ENCODE peak calls at places on chromosomes 13 and 19, in four cellular contexts. One of them, this sample, is unnamed.

GRCh38 chr13:32428581-32429072 is 697 bp upstream of the N4BP2L1 start:
- DNase-seq in HL-60: no peak
- DNase-seq in tibial nerve: no peak
- DNase-seq in AG09319: no peak
- DNase-seq in this sample: no peak

GRCh38 chr13:42892760-42893159 is 99.3 kb downstream of the EPSTI1 start:
- DNase-seq in HL-60: peak
- DNase-seq in AG09319: no peak
- DNase-seq in tibial nerve: no peak
- DNase-seq in this sample: no peak

GRCh38 chr13:113771709-113772331 is 12.8 kb downstream of the TMEM255B start:
- DNase-seq in HL-60: no peak
- DNase-seq in AG09319: no peak
- DNase-seq in tibial nerve: no peak
- DNase-seq in this sample: peak

GRCh38 chr13:98190889-98191444 is 13.9 kb upstream of the RNF113B start:
- DNase-seq in AG09319: no peak
- DNase-seq in HL-60: no peak
- DNase-seq in tibial nerve: no peak
- DNase-seq in this sample: no peak

GRCh38 chr19:35887197-35887596 is 13.1 kb downstream of the NFKBID start:
- DNase-seq in AG09319: no peak
- DNase-seq in HL-60: no peak
- DNase-seq in tibial nerve: no peak
- DNase-seq in this sample: no peak

GRCh38 chr13:114146629-114147028 is 14.2 kb upstream of the RASA3 start:
- DNase-seq in tibial nerve: no peak
- DNase-seq in HL-60: no peak
- DNase-seq in AG09319: no peak
- DNase-seq in this sample: no peak

GRCh38 chr13:101307181-101307701 is 109.1 kb downstream of the NALCN start:
- DNase-seq in tibial nerve: no peak
- DNase-seq in HL-60: no peak
- DNase-seq in AG09319: peak
- DNase-seq in this sample: no peak

GRCh38 chr13:33193428-33193974 is 92.1 kb downstream of the STARD13 start:
- DNase-seq in tibial nerve: no peak
- DNase-seq in AG09319: no peak
- DNase-seq in HL-60: no peak
- DNase-seq in this sample: no peak

GRCh38 chr19:3378352-3379146 is 12.2 kb downstream of the NFIC start:
- DNase-seq in AG09319: no peak
- DNase-seq in tibial nerve: no peak
- DNase-seq in HL-60: no peak
- DNase-seq in this sample: no peak

GRCh38 chr19:11949201-11949600 is 15.6 kb upstream of the ZNF763 start:
- DNase-seq in tibial nerve: no peak
- DNase-seq in AG09319: no peak
- DNase-seq in HL-60: no peak
- DNase-seq in this sample: no peak

DNA sequence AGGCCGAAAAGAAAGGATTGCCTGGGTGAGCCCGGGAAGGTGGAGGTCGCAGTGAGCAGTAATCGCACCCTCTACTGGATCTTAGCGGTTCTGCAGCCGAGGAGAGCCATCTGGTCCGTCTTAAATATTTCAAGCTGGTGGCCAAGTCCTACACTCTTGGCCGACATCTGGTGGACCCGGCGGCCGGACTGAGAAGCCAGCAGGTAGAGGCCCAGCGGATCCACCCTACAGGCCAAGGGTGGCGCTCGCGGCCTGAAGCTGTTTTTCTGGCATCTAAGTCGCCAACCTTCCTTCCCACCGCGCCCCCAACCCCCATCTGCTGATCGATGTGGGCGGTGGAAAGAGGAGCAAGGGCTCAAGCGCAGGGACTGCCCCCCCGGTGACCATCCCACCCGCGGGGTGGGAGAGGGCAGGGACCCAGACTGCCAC is 46.5 kb upstream of the ZNF730 start:
- DNase-seq in tibial nerve: no peak
- DNase-seq in HL-60: no peak
- DNase-seq in AG09319: no peak
- DNase-seq in this sample: no peak
- TF ChIP-seq CTCF in tibial nerve: no peak
- TF ChIP-seq CTCF in HL-60: no peak
- TF ChIP-seq CTCF in AG09319: peak
- TF ChIP-seq CTCF in this sample: no peak

DNA sequence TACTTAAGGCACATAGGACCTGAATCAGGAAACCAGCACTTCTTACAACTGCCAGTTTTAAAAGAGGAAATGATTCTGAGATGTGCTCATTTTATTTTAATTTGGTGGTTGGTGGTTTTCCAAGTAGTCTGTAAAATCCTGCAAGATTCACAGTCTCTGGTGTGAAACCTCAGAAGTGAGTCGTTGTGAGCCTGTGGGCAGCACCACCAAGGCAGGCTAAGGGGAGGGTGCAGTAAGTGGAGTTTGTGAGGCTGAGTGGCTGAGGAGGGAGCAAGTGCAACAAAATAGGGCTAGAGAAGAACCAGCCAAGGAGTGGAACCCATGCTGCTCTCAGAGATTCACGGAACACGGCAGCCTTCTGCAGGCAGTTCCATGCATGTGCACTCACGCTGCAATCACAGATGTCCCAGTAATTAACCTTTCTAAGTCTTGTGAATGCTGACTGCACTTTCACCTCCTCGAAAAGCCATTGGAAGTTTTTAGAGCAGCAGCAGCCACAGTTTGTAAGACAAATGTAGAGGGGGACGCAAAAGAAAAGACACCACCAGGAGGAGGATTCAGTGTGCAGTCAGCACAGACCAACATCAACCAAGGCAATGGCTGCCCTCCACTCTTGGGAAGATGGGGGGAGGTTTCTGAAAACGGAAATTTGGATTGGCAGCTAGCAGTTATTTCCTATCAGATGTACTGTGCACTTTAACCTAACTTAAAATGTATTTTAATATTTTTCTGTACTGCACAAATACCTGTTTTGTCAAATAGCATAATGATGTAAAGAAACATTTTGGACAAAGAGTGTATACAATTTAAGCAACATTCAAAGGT is 44.9 kb downstream of the ESD start:
- DNase-seq in tibial nerve: no peak
- DNase-seq in HL-60: peak
- DNase-seq in AG09319: no peak
- DNase-seq in this sample: peak
- TF ChIP-seq CTCF in tibial nerve: peak
- TF ChIP-seq CTCF in HL-60: no peak
- TF ChIP-seq CTCF in AG09319: no peak
- TF ChIP-seq CTCF in this sample: no peak

GRCh38 chr13:38743499-38743898 is 56.6 kb downstream of the FREM2 start:
- DNase-seq in tibial nerve: no peak
- DNase-seq in AG09319: no peak
- DNase-seq in HL-60: no peak
- DNase-seq in this sample: no peak
- TF ChIP-seq CTCF in tibial nerve: no peak
- TF ChIP-seq CTCF in AG09319: no peak
- TF ChIP-seq CTCF in HL-60: no peak
- TF ChIP-seq CTCF in this sample: no peak

DNA sequence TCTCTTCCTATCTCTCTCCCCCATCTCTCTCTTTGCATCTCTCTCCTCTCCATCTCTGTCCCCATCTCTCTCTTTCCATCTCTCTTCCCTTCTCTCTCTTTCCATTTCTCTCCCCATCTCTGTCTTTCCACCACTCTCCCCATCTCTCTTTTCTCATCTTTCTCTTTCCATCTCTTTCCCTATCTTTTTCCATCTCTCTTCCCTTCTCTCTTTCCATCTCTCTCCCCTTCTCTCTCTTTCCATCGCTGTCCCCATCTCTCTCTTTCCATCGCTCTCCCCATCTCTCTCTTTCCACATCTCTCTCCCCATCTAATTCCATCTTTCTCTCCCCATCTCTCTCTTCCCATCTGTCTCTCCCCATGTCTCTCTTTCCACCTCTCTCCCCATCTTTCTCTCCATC is 24.5 kb downstream of the ADGRE3 start:
- DNase-seq in AG09319: no peak
- DNase-seq in HL-60: no peak
- DNase-seq in tibial nerve: no peak
- DNase-seq in this sample: no peak
- TF ChIP-seq CTCF in AG09319: no peak
- TF ChIP-seq CTCF in HL-60: no peak
- TF ChIP-seq CTCF in tibial nerve: no peak
- TF ChIP-seq CTCF in this sample: no peak